ENCODE peak calls at places on chromosomes 6 and 20, in nine cellular contexts. One of them, this sample, is unnamed. For H3K4me1, the result is how much of the 10 kb centered on the place peaks cover.

GRCh38 chr20:32820000-32820697 is 395 bp downstream of the MAPRE1 start:
- DNase-seq in SJCRH30: peak
- DNase-seq in right lobe of liver: no peak
- DNase-seq in SJSA1: peak
- DNase-seq in CD8-positive, alpha-beta T cell: peak
- DNase-seq in body of pancreas: peak
- DNase-seq in Peyer's patch: no peak
- DNase-seq in heart right ventricle: no peak
- DNase-seq in transverse colon: no peak
- DNase-seq in this sample: peak

GRCh38 chr6:36318690-36319435 is 17.8 kb downstream of the BNIP5 start:
- DNase-seq in CD8-positive, alpha-beta T cell: no peak
- DNase-seq in SJCRH30: no peak
- DNase-seq in right lobe of liver: no peak
- DNase-seq in SJSA1: no peak
- DNase-seq in transverse colon: no peak
- DNase-seq in Peyer's patch: peak
- DNase-seq in body of pancreas: peak
- DNase-seq in heart right ventricle: no peak
- DNase-seq in this sample: no peak

GRCh38 chr6:37313698-37314097 is 40.1 kb upstream of the RNF8 start:
- DNase-seq in body of pancreas: no peak
- DNase-seq in SJCRH30: no peak
- DNase-seq in CD8-positive, alpha-beta T cell: no peak
- DNase-seq in heart right ventricle: no peak
- DNase-seq in right lobe of liver: no peak
- DNase-seq in Peyer's patch: no peak
- DNase-seq in SJSA1: no peak
- DNase-seq in transverse colon: no peak
- DNase-seq in this sample: no peak

GRCh38 chr6:154537942-154538341 is 27.5 kb upstream of the CNKSR3 start:
- DNase-seq in heart right ventricle: no peak
- DNase-seq in right lobe of liver: no peak
- DNase-seq in CD8-positive, alpha-beta T cell: no peak
- DNase-seq in transverse colon: no peak
- DNase-seq in SJCRH30: no peak
- DNase-seq in Peyer's patch: no peak
- DNase-seq in SJSA1: no peak
- DNase-seq in body of pancreas: peak
- DNase-seq in this sample: no peak

GRCh38 chr6:29558439-29559079 is 973 bp downstream of the UBD start:
- DNase-seq in heart right ventricle: no peak
- DNase-seq in SJSA1: no peak
- DNase-seq in body of pancreas: no peak
- DNase-seq in Peyer's patch: no peak
- DNase-seq in right lobe of liver: no peak
- DNase-seq in SJCRH30: no peak
- DNase-seq in CD8-positive, alpha-beta T cell: no peak
- DNase-seq in transverse colon: no peak
- DNase-seq in this sample: no peak

GRCh38 chr6:120304223-120304622 is 954.7 kb upstream of the MAN1A1 start:
- DNase-seq in CD8-positive, alpha-beta T cell: no peak
- DNase-seq in SJCRH30: no peak
- DNase-seq in SJSA1: no peak
- DNase-seq in transverse colon: no peak
- DNase-seq in body of pancreas: no peak
- DNase-seq in Peyer's patch: no peak
- DNase-seq in right lobe of liver: no peak
- DNase-seq in heart right ventricle: no peak
- DNase-seq in this sample: no peak

GRCh38 chr6:32116674-32117073 is 7.5 kb upstream of the TNXB start:
- DNase-seq in SJCRH30: no peak
- DNase-seq in Peyer's patch: no peak
- DNase-seq in right lobe of liver: no peak
- DNase-seq in CD8-positive, alpha-beta T cell: no peak
- DNase-seq in transverse colon: no peak
- DNase-seq in heart right ventricle: no peak
- DNase-seq in SJSA1: no peak
- DNase-seq in body of pancreas: no peak
- DNase-seq in this sample: no peak

GRCh38 chr6:159819932-159820640 is 20.0 kb downstream of the PNLDC1 start:
- DNase-seq in SJSA1: no peak
- DNase-seq in body of pancreas: no peak
- DNase-seq in Peyer's patch: no peak
- DNase-seq in heart right ventricle: no peak
- DNase-seq in SJCRH30: peak
- DNase-seq in right lobe of liver: no peak
- DNase-seq in transverse colon: no peak
- DNase-seq in CD8-positive, alpha-beta T cell: peak
- DNase-seq in this sample: no peak

DNA sequence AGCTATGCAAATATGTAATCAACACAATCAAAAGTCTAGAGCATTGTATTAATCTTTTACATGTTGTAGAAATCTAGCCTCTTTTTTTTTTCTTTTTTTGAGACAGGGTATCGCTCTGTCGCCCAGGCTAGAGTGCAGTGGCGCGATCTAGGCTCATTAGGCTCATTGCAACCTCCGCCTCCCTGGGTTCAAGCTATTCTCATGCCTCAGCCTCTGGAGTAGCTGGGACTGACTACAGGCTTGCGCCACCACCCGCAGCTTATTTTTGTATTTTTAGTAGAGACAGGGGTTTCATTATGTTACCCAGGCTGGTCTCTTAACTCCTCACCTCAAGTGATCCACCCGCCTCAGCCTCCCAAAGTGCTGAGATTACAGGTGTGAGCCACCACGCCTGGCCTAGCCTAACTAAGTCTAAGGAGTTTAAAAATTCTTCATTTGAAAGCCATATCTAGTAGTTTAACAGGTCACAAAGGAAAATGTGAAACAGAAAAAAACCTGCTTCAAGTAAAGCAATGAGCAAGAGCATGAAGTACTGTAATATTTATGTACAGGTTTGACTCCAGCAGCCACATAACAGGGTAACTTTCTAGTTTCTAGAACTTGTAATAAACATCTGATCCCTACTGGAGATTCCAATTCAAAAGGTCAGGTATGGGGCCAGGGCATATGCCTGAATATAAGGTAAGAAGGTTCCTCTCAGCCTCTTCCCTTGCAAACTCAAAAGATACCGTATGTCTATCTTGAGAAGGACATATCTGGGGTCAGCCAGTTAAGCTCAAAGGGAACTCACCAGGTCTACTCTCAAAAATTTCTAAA is 4.4 kb downstream of the CPNE1 start:
- DNase-seq in body of pancreas: no peak
- DNase-seq in SJSA1: no peak
- DNase-seq in CD8-positive, alpha-beta T cell: no peak
- DNase-seq in heart right ventricle: no peak
- DNase-seq in transverse colon: no peak
- DNase-seq in SJCRH30: no peak
- DNase-seq in Peyer's patch: no peak
- DNase-seq in right lobe of liver: no peak
- DNase-seq in this sample: no peak
- H3K4me1 ChIP-seq in body of pancreas: half or more
- H3K4me1 ChIP-seq in SJSA1: under half
- H3K4me1 ChIP-seq in CD8-positive, alpha-beta T cell: half or more
- H3K4me1 ChIP-seq in heart right ventricle: half or more
- H3K4me1 ChIP-seq in transverse colon: under half
- H3K4me1 ChIP-seq in SJCRH30: under half
- H3K4me1 ChIP-seq in Peyer's patch: under half
- H3K4me1 ChIP-seq in right lobe of liver: under half
- H3K4me1 ChIP-seq in this sample: under half

GRCh38 chr20:60266184-60266823 is 308.1 kb downstream of the CDH26 start:
- DNase-seq in SJCRH30: no peak
- DNase-seq in transverse colon: no peak
- DNase-seq in heart right ventricle: no peak
- DNase-seq in CD8-positive, alpha-beta T cell: peak
- DNase-seq in right lobe of liver: no peak
- DNase-seq in Peyer's patch: no peak
- DNase-seq in SJSA1: no peak
- DNase-seq in body of pancreas: no peak
- DNase-seq in this sample: no peak

GRCh38 chr20:60262967-60263603 is 304.9 kb downstream of the CDH26 start:
- DNase-seq in transverse colon: peak
- DNase-seq in body of pancreas: peak
- DNase-seq in SJSA1: no peak
- DNase-seq in CD8-positive, alpha-beta T cell: peak
- DNase-seq in Peyer's patch: no peak
- DNase-seq in SJCRH30: peak
- DNase-seq in right lobe of liver: peak
- DNase-seq in heart right ventricle: no peak
- DNase-seq in this sample: no peak

GRCh38 chr20:60261323-60261722 is 303.1 kb downstream of the CDH26 start:
- DNase-seq in right lobe of liver: no peak
- DNase-seq in CD8-positive, alpha-beta T cell: no peak
- DNase-seq in SJCRH30: no peak
- DNase-seq in SJSA1: no peak
- DNase-seq in body of pancreas: no peak
- DNase-seq in Peyer's patch: no peak
- DNase-seq in transverse colon: no peak
- DNase-seq in heart right ventricle: no peak
- DNase-seq in this sample: no peak

GRCh38 chr20:60268502-60268901 is 310.3 kb downstream of the CDH26 start:
- DNase-seq in SJSA1: no peak
- DNase-seq in transverse colon: no peak
- DNase-seq in CD8-positive, alpha-beta T cell: no peak
- DNase-seq in SJCRH30: no peak
- DNase-seq in Peyer's patch: no peak
- DNase-seq in body of pancreas: no peak
- DNase-seq in right lobe of liver: no peak
- DNase-seq in heart right ventricle: no peak
- DNase-seq in this sample: no peak

DNA sequence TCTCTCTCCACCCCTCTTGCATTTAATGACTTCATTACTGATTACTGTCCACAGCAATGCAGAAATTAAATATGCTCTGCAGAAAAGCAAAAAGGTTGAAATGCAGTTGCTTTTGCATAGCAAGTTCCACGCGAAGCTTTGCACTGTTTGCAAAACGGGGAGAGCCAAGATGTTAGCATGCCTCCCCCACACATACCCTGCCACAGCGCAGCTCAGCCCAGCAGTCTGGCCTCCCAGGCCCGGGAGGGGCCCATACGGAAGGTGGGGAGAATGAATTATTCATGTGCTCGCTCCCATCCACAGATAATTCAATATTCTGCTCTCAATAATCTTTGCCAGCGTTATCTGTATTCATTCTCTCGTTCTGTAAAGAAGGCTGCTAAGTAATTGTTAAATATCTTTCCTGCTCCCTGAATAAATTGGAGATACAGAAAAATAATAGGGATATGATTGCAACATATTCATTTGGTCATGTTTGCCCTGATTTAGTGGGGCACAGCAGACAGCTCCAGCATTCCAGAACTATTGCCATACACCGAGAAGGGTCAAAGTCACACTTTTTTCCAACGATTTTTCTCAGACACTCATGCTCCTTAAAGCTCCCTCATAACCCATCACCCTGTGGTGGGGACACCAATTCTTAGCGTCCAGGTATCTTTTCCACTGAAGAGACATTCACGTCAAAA is 305.9 kb downstream of the CDH26 start:
- DNase-seq in right lobe of liver: no peak
- DNase-seq in SJSA1: no peak
- DNase-seq in heart right ventricle: no peak
- DNase-seq in body of pancreas: no peak
- DNase-seq in transverse colon: no peak
- DNase-seq in SJCRH30: no peak
- DNase-seq in CD8-positive, alpha-beta T cell: no peak
- DNase-seq in Peyer's patch: no peak
- DNase-seq in this sample: no peak
- H3K4me1 ChIP-seq in right lobe of liver: under half
- H3K4me1 ChIP-seq in SJSA1: under half
- H3K4me1 ChIP-seq in heart right ventricle: under half
- H3K4me1 ChIP-seq in body of pancreas: under half
- H3K4me1 ChIP-seq in transverse colon: under half
- H3K4me1 ChIP-seq in SJCRH30: under half
- H3K4me1 ChIP-seq in CD8-positive, alpha-beta T cell: under half
- H3K4me1 ChIP-seq in Peyer's patch: under half
- H3K4me1 ChIP-seq in this sample: under half

DNA sequence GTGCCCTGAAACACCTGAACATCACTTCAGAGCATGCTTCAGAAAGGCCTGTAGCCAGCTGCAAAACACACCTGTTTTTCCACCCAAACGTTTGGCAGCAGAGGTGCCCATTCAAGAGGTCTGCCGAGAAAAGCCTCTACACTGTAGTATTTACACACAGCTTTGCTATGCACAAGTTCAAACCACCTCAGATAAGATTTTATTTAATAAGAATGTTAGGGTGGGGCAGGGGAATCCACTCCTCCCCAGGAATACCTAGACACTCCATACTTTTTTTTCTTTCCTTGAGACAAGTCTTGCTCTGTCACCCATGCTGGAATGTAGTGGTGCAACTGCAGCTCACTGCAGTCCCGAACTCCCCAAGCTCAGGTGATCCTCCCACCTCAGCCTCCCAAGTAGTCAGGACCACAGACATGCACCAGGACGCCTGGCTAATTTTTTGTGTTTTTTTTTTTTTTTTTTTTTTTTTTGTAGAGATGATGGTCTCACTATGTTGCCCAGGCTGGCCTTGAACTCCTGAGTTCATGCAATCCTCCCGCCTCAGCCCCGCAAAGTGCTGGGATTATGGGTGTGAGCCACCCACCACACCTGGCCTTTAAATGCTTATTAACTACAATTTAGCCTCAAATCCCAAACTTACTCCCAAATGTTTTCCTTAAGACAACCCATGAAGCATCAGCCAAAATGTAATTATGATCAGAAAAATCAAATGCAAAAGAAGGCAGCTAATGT is 9.7 kb downstream of the MRPL14 start:
- DNase-seq in CD8-positive, alpha-beta T cell: no peak
- DNase-seq in right lobe of liver: no peak
- DNase-seq in body of pancreas: peak
- DNase-seq in transverse colon: no peak
- DNase-seq in Peyer's patch: no peak
- DNase-seq in SJCRH30: no peak
- DNase-seq in SJSA1: no peak
- DNase-seq in heart right ventricle: no peak
- DNase-seq in this sample: no peak
- H3K4me1 ChIP-seq in CD8-positive, alpha-beta T cell: under half
- H3K4me1 ChIP-seq in right lobe of liver: under half
- H3K4me1 ChIP-seq in body of pancreas: half or more
- H3K4me1 ChIP-seq in transverse colon: under half
- H3K4me1 ChIP-seq in Peyer's patch: under half
- H3K4me1 ChIP-seq in SJCRH30: under half
- H3K4me1 ChIP-seq in SJSA1: under half
- H3K4me1 ChIP-seq in heart right ventricle: half or more
- H3K4me1 ChIP-seq in this sample: under half

GRCh38 chr20:59123011-59123676 is 40.5 kb upstream of the ZNF831 start:
- DNase-seq in transverse colon: peak
- DNase-seq in Peyer's patch: peak
- DNase-seq in heart right ventricle: no peak
- DNase-seq in CD8-positive, alpha-beta T cell: peak
- DNase-seq in SJCRH30: no peak
- DNase-seq in right lobe of liver: no peak
- DNase-seq in SJSA1: no peak
- DNase-seq in body of pancreas: no peak
- DNase-seq in this sample: no peak

GRCh38 chr20:59120491-59120890 is 43.1 kb upstream of the ZNF831 start:
- DNase-seq in Peyer's patch: no peak
- DNase-seq in SJCRH30: no peak
- DNase-seq in body of pancreas: no peak
- DNase-seq in heart right ventricle: no peak
- DNase-seq in right lobe of liver: no peak
- DNase-seq in CD8-positive, alpha-beta T cell: peak
- DNase-seq in SJSA1: no peak
- DNase-seq in transverse colon: no peak
- DNase-seq in this sample: no peak

GRCh38 chr20:59122377-59122932 is 41.2 kb upstream of the ZNF831 start:
- DNase-seq in CD8-positive, alpha-beta T cell: peak
- DNase-seq in right lobe of liver: no peak
- DNase-seq in heart right ventricle: no peak
- DNase-seq in body of pancreas: no peak
- DNase-seq in SJSA1: no peak
- DNase-seq in Peyer's patch: no peak
- DNase-seq in SJCRH30: no peak
- DNase-seq in transverse colon: no peak
- DNase-seq in this sample: no peak

GRCh38 chr20:59120919-59121318 is 42.7 kb upstream of the ZNF831 start:
- DNase-seq in body of pancreas: no peak
- DNase-seq in SJCRH30: no peak
- DNase-seq in transverse colon: no peak
- DNase-seq in SJSA1: no peak
- DNase-seq in Peyer's patch: no peak
- DNase-seq in right lobe of liver: no peak
- DNase-seq in heart right ventricle: no peak
- DNase-seq in CD8-positive, alpha-beta T cell: peak
- DNase-seq in this sample: no peak

DNA sequence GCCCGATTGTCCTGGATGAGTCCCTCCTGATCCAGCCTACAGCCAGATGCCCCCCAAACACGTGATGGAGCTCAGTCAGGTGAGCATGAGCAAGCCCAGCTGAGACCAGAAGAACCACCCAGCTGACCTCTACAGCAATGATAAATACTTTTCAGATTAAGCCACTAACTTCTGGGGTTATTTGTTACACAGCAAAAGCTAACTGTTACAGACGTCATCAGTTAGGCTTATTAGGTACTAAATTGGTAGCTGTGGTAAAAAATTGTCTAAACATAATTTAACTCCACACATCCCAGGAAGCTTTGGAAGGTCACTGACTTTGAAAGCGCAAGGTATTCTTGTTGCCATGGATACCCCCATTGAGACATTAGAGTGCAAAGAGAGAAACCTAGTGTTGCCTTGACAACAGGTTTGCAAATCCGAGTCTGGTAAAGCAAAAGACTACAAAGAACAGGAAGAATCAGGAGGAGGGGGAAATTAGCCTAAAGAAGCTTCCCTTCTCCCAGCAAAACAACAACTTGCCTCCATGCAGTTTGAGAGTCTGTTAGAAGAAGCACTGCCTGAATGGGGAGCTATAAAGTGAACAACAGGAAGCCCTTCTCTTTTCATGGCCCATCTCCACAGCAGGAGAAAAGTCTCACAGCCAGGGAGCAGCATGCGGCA is 41.8 kb upstream of the ZNF831 start:
- DNase-seq in transverse colon: no peak
- DNase-seq in SJCRH30: no peak
- DNase-seq in heart right ventricle: no peak
- DNase-seq in right lobe of liver: no peak
- DNase-seq in CD8-positive, alpha-beta T cell: no peak
- DNase-seq in body of pancreas: no peak
- DNase-seq in Peyer's patch: no peak
- DNase-seq in SJSA1: no peak
- DNase-seq in this sample: no peak
- H3K4me1 ChIP-seq in transverse colon: under half
- H3K4me1 ChIP-seq in SJCRH30: under half
- H3K4me1 ChIP-seq in heart right ventricle: under half
- H3K4me1 ChIP-seq in right lobe of liver: under half
- H3K4me1 ChIP-seq in CD8-positive, alpha-beta T cell: half or more
- H3K4me1 ChIP-seq in body of pancreas: under half
- H3K4me1 ChIP-seq in Peyer's patch: under half
- H3K4me1 ChIP-seq in SJSA1: under half
- H3K4me1 ChIP-seq in this sample: under half

This sample was measured in uterus.